ENCODE peak calls at places on chromosomes 11 and 22, in ten cellular contexts. Q is stomach; W is PC-3; X is cardiac muscle cell; C is prostate gland; I is choroid plexus epithelial cell; J is SK-N-SH; T is activated CD8-positive, alpha-beta T cell treated with anti-CD3 and anti-CD28 coated beads for 36 hours; F is A549; V is GM13976. G is an unnamed sample.

GRCh38 chr11:121649798-121650197 is 197.0 kb upstream of the SORL1-AS1 start:
- DNase-seq in T (no peak), I (peak; percentile 31), F (no peak), V (no peak), J (no peak), C (peak; percentile 34), W (peak; percentile 46), X (no peak), Q (no peak), G (no peak)

GRCh38 chr22:34812631-34813030 is 253.3 kb upstream of the ISX start:
- DNase-seq in F (no peak), C (no peak), J (no peak), I (no peak), V (no peak), Q (no peak), W (no peak), X (no peak), T (no peak), G (no peak)

GRCh38 chr11:122163420-122163819 is 47.4 kb upstream of the BLID start:
- DNase-seq in V (no peak), J (no peak), Q (no peak), X (no peak), C (no peak), T (no peak), W (peak; percentile 77), I (peak; percentile 81), F (no peak), G (no peak)

GRCh38 chr11:87597696-87598095 is 560.0 kb downstream of the TMEM135 start:
- DNase-seq in C (no peak), T (no peak), Q (no peak), X (no peak), W (no peak), V (no peak), J (no peak), F (no peak), I (no peak), G (no peak)

GRCh38 chr11:27656806-27657483 is 43.3 kb downstream of the BDNF start:
- DNase-seq in J (no peak), C (no peak), F (no peak), Q (no peak), X (no peak), I (peak; percentile 45), V (no peak), T (no peak), W (no peak), G (no peak)

GRCh38 chr11:94837317-94837716 is 69.2 kb downstream of the AMOTL1 start:
- DNase-seq in F (no peak), W (no peak), I (no peak), C (no peak), J (no peak), T (no peak), V (no peak), X (peak; percentile 85), Q (no peak), G (no peak)

GRCh38 chr11:91981995-91982394 is 242.6 kb upstream of the FAT3 start:
- DNase-seq in X (no peak), V (no peak), Q (no peak), I (peak; percentile 66), C (peak; percentile 26), F (peak; percentile 4), J (no peak), W (peak; percentile 93), T (no peak), G (no peak)

GRCh38 chr11:16512842-16513241 is 156.5 kb upstream of the SOX6 start:
- DNase-seq in C (no peak), T (no peak), W (no peak), J (no peak), V (no peak), I (no peak), Q (no peak), F (no peak), X (no peak), G (no peak)

GRCh38 chr22:35418088-35418487 is 18.1 kb downstream of the MCM5 start:
- DNase-seq in J (no peak), I (no peak), Q (no peak), V (no peak), F (no peak), X (no peak), W (peak; percentile 65), T (no peak), C (no peak), G (no peak)

GRCh38 chr11:1682225-1682901 is 14.6 kb upstream of the KRTAP5-6 start:
- DNase-seq in V (no peak), X (no peak), C (no peak), T (no peak), F (no peak), W (peak; percentile 40), Q (no peak), I (no peak), J (no peak), G (no peak)

GRCh38 chr11:45805305-45806071 is 539 bp downstream of the SLC35C1 start:
- DNase-seq in C (no peak), X (peak; percentile 25), W (peak; percentile 27), F (peak; percentile 25), V (no peak), J (no peak), T (no peak), I (peak; percentile 78), Q (peak; percentile 34), G (peak; percentile 21)

GRCh38 chr11:40125054-40125453 is 1334.4 kb downstream of the LRRC4C start:
- DNase-seq in F (no peak), T (no peak), X (no peak), V (no peak), C (no peak), J (no peak), W (peak; percentile 12), Q (no peak), I (no peak), G (no peak)

GRCh38 chr11:17561466-17562001 is 14.5 kb downstream of the OTOG start:
- DNase-seq in J (no peak), T (no peak), C (no peak), Q (no peak), I (no peak), W (no peak), F (no peak), X (no peak), V (no peak), G (no peak)

GRCh38 chr11:17563961-17564686 is 17.1 kb downstream of the OTOG start:
- DNase-seq in W (no peak), J (no peak), C (no peak), X (no peak), T (no peak), Q (no peak), F (no peak), V (no peak), I (no peak), G (no peak)

GRCh38 chr11:17564687-17565042 is 17.6 kb downstream of the OTOG start:
- DNase-seq in T (peak; percentile 22), W (peak; percentile 10), J (no peak), V (no peak), Q (no peak), F (no peak), X (no peak), C (no peak), I (no peak), G (no peak)

GRCh38 chr11:17561111-17561415 is 14.0 kb downstream of the OTOG start:
- DNase-seq in W (no peak), C (no peak), Q (no peak), V (no peak), J (no peak), X (no peak), T (no peak), I (no peak), F (no peak), G (no peak)

GRCh38 chr11:17563248-17563647 is 16.2 kb downstream of the OTOG start:
- DNase-seq in V (no peak), T (no peak), I (no peak), C (no peak), J (no peak), F (no peak), W (peak; percentile 21), X (no peak), Q (peak; percentile 22), G (no peak)
- TF ChIP-seq CTCF in V (no peak), T (no peak), I (no peak), C (no peak), J (no peak), F (no peak), W (peak; percentile 13), X (no peak), Q (no peak), G (no peak)

GRCh38 chr11:84947970-84948600 is 679.1 kb downstream of the DLG2 start:
- DNase-seq in X (peak; percentile 50), F (no peak), T (no peak), Q (no peak), I (peak; percentile 17), C (no peak), J (no peak), W (peak; percentile 25), V (no peak), G (no peak)

DNA sequence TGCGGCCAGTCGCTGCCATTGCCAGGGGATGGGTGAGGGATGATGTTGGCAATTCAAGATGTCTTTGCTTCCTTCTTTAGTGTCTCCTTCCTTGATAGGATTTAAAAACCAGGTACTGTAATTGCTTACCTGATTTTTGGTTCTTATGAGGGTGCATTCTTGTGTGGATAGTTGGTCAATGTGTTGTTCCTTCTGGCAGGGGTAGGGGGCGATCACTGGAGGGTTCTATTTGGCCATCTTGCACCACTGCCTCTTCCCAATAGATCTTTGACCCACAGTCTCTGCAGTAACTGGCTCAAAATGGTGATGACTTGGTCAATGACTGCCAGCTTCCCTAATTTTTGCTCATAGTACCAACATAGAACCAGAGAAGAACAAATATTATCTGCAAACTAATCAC is 680.1 kb downstream of the DLG2 start:
- DNase-seq in C (no peak), Q (no peak), V (no peak), F (no peak), J (no peak), I (no peak), X (no peak), T (no peak), W (no peak), G (no peak)
- TF ChIP-seq CTCF in C (no peak), Q (no peak), V (no peak), F (no peak), J (no peak), I (no peak), X (no peak), T (no peak), W (no peak), G (no peak)

GRCh38 chr11:84425704-84426103 is 1139.5 kb upstream of the CCDC90B start:
- DNase-seq in C (no peak), I (no peak), F (no peak), X (no peak), T (no peak), V (no peak), J (no peak), Q (no peak), W (no peak), G (no peak)
- TF ChIP-seq CTCF in C (no peak), I (no peak), F (no peak), X (no peak), T (no peak), V (no peak), J (no peak), Q (no peak), W (no peak), G (no peak)

GRCh38 chr22:23553922-23554870 is 25.9 kb downstream of the IGLL1 start:
- DNase-seq in X (no peak), C (no peak), W (no peak), J (no peak), V (no peak), T (no peak), F (no peak), I (no peak), Q (no peak), G (no peak)
- TF ChIP-seq CTCF in X (no peak), C (no peak), W (no peak), J (no peak), V (no peak), T (no peak), F (no peak), I (no peak), Q (no peak), G (no peak)